ENCODE peak calls at places on chromosomes 6 and 20, in ten cellular contexts. N is CD4-positive, CD25-positive, alpha-beta regulatory T cell; K is adrenal gland; X is left ventricle myocardium inferior; F is DND-41; P is GM23248; G is heart left ventricle; Y is IMR-90; R is HepG2; W is CD4-positive, alpha-beta memory T cell. Q is an unnamed sample.

GRCh38 chr6:41536884-41537347 is 9.3 kb upstream of the FOXP4 start:
- DNase-seq in N (no peak), K (no peak), X (no peak), F (no peak), P (no peak), G (peak; percentile 36), Y (no peak), R (no peak), W (no peak), Q (peak; percentile 75)

GRCh38 chr20:5863040-5863811 is 87.1 kb downstream of the TRMT6 start:
- DNase-seq in N (no peak), K (peak; percentile 66), X (peak; percentile 15), F (no peak), P (peak; percentile 61), G (no peak), Y (peak; percentile 72), R (no peak), W (no peak), Q (no peak)

GRCh38 chr6:26414281-26414680 is 12.2 kb downstream of the BTN3A1 start:
- DNase-seq in N (no peak), K (no peak), X (no peak), F (no peak), P (no peak), G (no peak), Y (no peak), R (no peak), W (no peak), Q (no peak)

GRCh38 chr20:61841551-61841950 is 224.1 kb downstream of the TAF4 start:
- DNase-seq in N (no peak), K (no peak), X (no peak), F (no peak), P (no peak), G (no peak), Y (no peak), R (no peak), W (no peak), Q (peak; percentile 19)

GRCh38 chr6:6458166-6458565 is 130.4 kb upstream of the LY86 start:
- DNase-seq in N (no peak), K (no peak), X (no peak), F (no peak), P (no peak), G (no peak), Y (no peak), R (no peak), W (no peak), Q (no peak)

GRCh38 chr6:168372871-168373270 is 53.3 kb upstream of the DACT2 start:
- DNase-seq in N (no peak), K (no peak), X (no peak), F (no peak), P (no peak), G (no peak), Y (no peak), R (no peak), W (no peak), Q (no peak)

GRCh38 chr6:157343732-157344131 is 20.4 kb upstream of the TMEM242 start:
- DNase-seq in N (no peak), K (no peak), X (no peak), F (no peak), P (no peak), G (no peak), Y (no peak), R (peak; percentile 59), W (no peak), Q (no peak)

GRCh38 chr20:16027710-16028109 is 545.5 kb downstream of the KIF16B start:
- DNase-seq in N (no peak), K (no peak), X (no peak), F (no peak), P (no peak), G (no peak), Y (no peak), R (no peak), W (no peak), Q (no peak)

GRCh38 chr20:14498809-14499208 is 161.4 kb upstream of the FLRT3 start:
- DNase-seq in N (no peak), K (no peak), X (no peak), F (no peak), P (no peak), G (no peak), Y (no peak), R (no peak), W (no peak), Q (no peak)

GRCh38 chr6:135940783-135941182 is 89.3 kb downstream of the PDE7B start:
- DNase-seq in N (no peak), K (no peak), X (no peak), F (no peak), P (no peak), G (no peak), Y (no peak), R (no peak), W (no peak), Q (no peak)

GRCh38 chr20:15831201-15831600 is 742.0 kb downstream of the KIF16B start:
- DNase-seq in N (no peak), K (no peak), X (no peak), F (no peak), P (no peak), G (no peak), Y (no peak), R (no peak), W (no peak), Q (no peak)

GRCh38 chr6:25136879-25137278 is 142.3 kb upstream of the CARMIL1 start:
- DNase-seq in N (no peak), K (peak; percentile 25), X (no peak), F (no peak), P (peak; percentile 76), G (peak; percentile 40), Y (no peak), R (no peak), W (no peak), Q (no peak)

GRCh38 chr6:3471286-3471685 is 14.4 kb upstream of the SLC22A23 start:
- DNase-seq in N (no peak), K (no peak), X (no peak), F (no peak), P (no peak), G (no peak), Y (no peak), R (no peak), W (no peak), Q (no peak)

GRCh38 chr20:37630161-37630560 is 63.7 kb upstream of the CTNNBL1 start:
- DNase-seq in N (no peak), K (peak; percentile 32), X (no peak), F (no peak), P (no peak), G (no peak), Y (no peak), R (no peak), W (no peak), Q (no peak)

GRCh38 chr20:965956-966355 is 36.2 kb downstream of the RSPO4 start:
- DNase-seq in N (no peak), K (no peak), X (no peak), F (no peak), P (no peak), G (no peak), Y (no peak), R (no peak), W (no peak), Q (no peak)

GRCh38 chr6:157761331-157761921 is 61.6 kb upstream of the SNX9 start:
- DNase-seq in N (peak; percentile 36), K (no peak), X (no peak), F (no peak), P (peak; percentile 84), G (no peak), Y (peak; percentile 76), R (no peak), W (peak; percentile 66), Q (no peak)

GRCh38 chr20:64168381-64169088 is 4.3 kb downstream of the MYT1 start:
- DNase-seq in N (no peak), K (no peak), X (no peak), F (no peak), P (no peak), G (no peak), Y (no peak), R (no peak), W (no peak), Q (peak; percentile 24)

GRCh38 chr6:31495580-31495979 is 2.4 kb upstream of the MICB start:
- DNase-seq in N (no peak), K (no peak), X (no peak), F (no peak), P (peak; percentile 63), G (no peak), Y (peak; percentile 62), R (no peak), W (no peak), Q (no peak)

GRCh38 chr6:161921602-161922400 is 647.9 kb upstream of the AGPAT4 start:
- DNase-seq in N (no peak), K (no peak), X (no peak), F (no peak), P (no peak), G (no peak), Y (no peak), R (no peak), W (no peak), Q (no peak)

GRCh38 chr6:38110407-38111025 is 291.0 kb downstream of the ZFAND3 start:
- DNase-seq in N (no peak), K (no peak), X (no peak), F (no peak), P (peak; percentile 9), G (no peak), Y (no peak), R (no peak), W (no peak), Q (no peak)

GRCh38 chr20:20003088-20003954 is 13.8 kb upstream of the NAA20 start:
- DNase-seq in N (no peak), K (no peak), X (no peak), F (no peak), P (peak; percentile 52), G (peak; percentile 56), Y (peak; percentile 40), R (no peak), W (peak; percentile 14), Q (no peak)
- H3K27ac ChIP-seq in N (no peak overlapping the region), K (peak overlapping the region; percentile 67), X (peak overlapping the region; percentile 86), F (no peak overlapping the region), P (peak overlapping the region; percentile 25), G (no peak overlapping the region), Y (peak overlapping the region; percentile 15), R (peak overlapping the region; percentile 87), W (no peak overlapping the region), Q (peak overlapping the region; percentile 61)

GRCh38 chr6:57147955-57148858 is 23.9 kb upstream of the BAG2 start:
- DNase-seq in N (no peak), K (no peak), X (no peak), F (peak; percentile 19), P (no peak), G (no peak), Y (no peak), R (no peak), W (no peak), Q (no peak)
- H3K36me3 ChIP-seq in N (peaks cover 50% of the 10 kb centered on the region), K (no peaks in the 10 kb centered on the region), X (peaks cover 59% of the 10 kb centered on the region), F (peaks cover 51% of the 10 kb centered on the region), P (peaks cover 80% of the 10 kb centered on the region), G (peaks cover 9% of the 10 kb centered on the region), Y (peaks cover 10% of the 10 kb centered on the region), R (peaks cover 48% of the 10 kb centered on the region), W (peaks cover 8% of the 10 kb centered on the region), Q (peaks cover 58% of the 10 kb centered on the region)

GRCh38 chr6:87197547-87197946 is 42.2 kb downstream of the ZNF292 start:
- DNase-seq in N (no peak), K (no peak), X (no peak), F (no peak), P (no peak), G (no peak), Y (no peak), R (no peak), W (no peak), Q (no peak)
- H3K4me1 ChIP-seq in N (peaks cover 33% of the 10 kb centered on the region), K (peaks cover 13% of the 10 kb centered on the region), X (peaks cover 68% of the 10 kb centered on the region), F (no peaks in the 10 kb centered on the region), P (peaks cover 9% of the 10 kb centered on the region), G (peaks cover 44% of the 10 kb centered on the region), Y (peaks cover 2% of the 10 kb centered on the region), R (no peaks in the 10 kb centered on the region), W (peaks cover 62% of the 10 kb centered on the region), Q (peaks cover 13% of the 10 kb centered on the region)

GRCh38 chr20:46683068-46683477 is 6.2 kb downstream of the TP53RK start:
- DNase-seq in N (no peak), K (no peak), X (no peak), F (no peak), P (no peak), G (no peak), Y (no peak), R (no peak), W (no peak), Q (no peak)
- H3K27ac ChIP-seq in N (no peak overlapping the region), K (peak overlapping the region; percentile 55), X (no peak overlapping the region), F (no peak overlapping the region), P (no peak overlapping the region), G (no peak overlapping the region), Y (no peak overlapping the region), R (no peak overlapping the region), W (no peak overlapping the region), Q (no peak overlapping the region)